ENCODE peak calls at places on chromosomes 5 and 9, in nine cellular contexts. G is NCI-H345; A is OCI-LY7; V is naive thymus-derived CD4-positive, alpha-beta T cell; J is GOT3; X is Ammon's horn; R is activated naive CD8-positive, alpha-beta T cell treated with anti-CD3 and anti-CD28 coated beads, Interleukin-2, amount 10 ng/mL, durations not matched to agents 7 days and 5 days; U is tibial artery; Y is glutamatergic neuron. K is an unnamed sample.
A peak's percentile ranks its signal among the peaks of the same experiment; 100 is the strongest.

GRCh38 chr9:99298660-99299059 is 76.6 kb downstream of the SEC61B start:
- DNase-seq in A (no peak), U (no peak), Y (no peak), G (no peak), X (no peak), R (no peak), J (no peak), V (no peak), K (no peak)

GRCh38 chr9:134035041-134036039 is 10.1 kb downstream of the BRD3OS start:
- DNase-seq in Y (no peak), V (no peak), G (no peak), U (no peak), A (no peak), X (no peak), J (no peak), R (peak; percentile 24), K (no peak)

GRCh38 chr9:37949576-37949975 is 45.6 kb upstream of the SLC25A51 start:
- DNase-seq in J (no peak), G (no peak), Y (no peak), A (no peak), R (no peak), U (no peak), X (no peak), V (no peak), K (no peak)

GRCh38 chr9:3435732-3436131 is 90.1 kb downstream of the RFX3 start:
- DNase-seq in A (no peak), V (no peak), R (no peak), Y (no peak), U (no peak), J (no peak), X (no peak), G (no peak), K (no peak)

GRCh38 chr5:71693828-71694427 is 25.1 kb upstream of the CARTPT start:
- DNase-seq in V (no peak), A (no peak), Y (peak; percentile 30), G (no peak), U (no peak), J (no peak), X (no peak), R (no peak), K (no peak)

GRCh38 chr5:125894383-125894782 is 528.8 kb upstream of the GRAMD2B start:
- DNase-seq in V (no peak), R (no peak), G (no peak), Y (no peak), J (no peak), U (no peak), X (no peak), A (no peak), K (no peak)

GRCh38 chr9:33233659-33234335 is 6.2 kb upstream of the SPINK4 start:
- DNase-seq in J (no peak), U (no peak), Y (no peak), X (no peak), V (no peak), A (no peak), G (no peak), R (no peak), K (no peak)

GRCh38 chr9:14383296-14383695 is 69.4 kb upstream of the NFIB start:
- DNase-seq in J (no peak), A (no peak), G (peak; percentile 68), V (no peak), R (no peak), X (peak; percentile 30), U (no peak), Y (no peak), K (peak; percentile 6)

GRCh38 chr9:79233542-79233941 is 338.2 kb upstream of the TLE4 start:
- DNase-seq in R (no peak), U (no peak), X (no peak), Y (peak; percentile 26), A (peak; percentile 8), J (no peak), G (no peak), V (no peak), K (peak; percentile 6)

GRCh38 chr5:178238711-178239592 is 6.3 kb upstream of the PHYKPL start:
- DNase-seq in X (no peak), V (no peak), A (no peak), Y (no peak), R (peak; percentile 66), J (no peak), U (no peak), G (no peak), K (peak; percentile 72)

GRCh38 chr5:171120986-171121622 is 187.9 kb upstream of the TLX3 start:
- DNase-seq in A (no peak), J (no peak), R (no peak), G (no peak), U (no peak), Y (no peak), X (no peak), V (no peak), K (no peak)

GRCh38 chr5:80186634-80187033 is 69.2 kb downstream of the SERINC5 start:
- DNase-seq in J (no peak), X (no peak), Y (no peak), U (no peak), R (no peak), V (peak; percentile 51), G (no peak), A (peak; percentile 55), K (peak; percentile 61)

GRCh38 chr5:179880066-179880650 is 21.5 kb upstream of the MRNIP start:
- DNase-seq in J (no peak), U (no peak), A (no peak), G (no peak), Y (no peak), X (no peak), R (no peak), V (no peak), K (no peak)

GRCh38 chr5:171953860-171954701 is 52.4 kb downstream of the FBXW11 start:
- DNase-seq in J (no peak), A (no peak), V (no peak), X (no peak), R (no peak), Y (no peak), U (no peak), G (no peak), K (no peak)

GRCh38 chr9:126491256-126491879 is 122.4 kb upstream of the LMX1B start:
- DNase-seq in J (no peak), G (peak; percentile 66), U (no peak), A (peak; percentile 64), R (no peak), Y (no peak), V (peak; percentile 71), X (peak; percentile 88), K (peak; percentile 63)

GRCh38 chr9:126117631-126118030 is 209.0 kb upstream of the MVB12B start:
- DNase-seq in J (no peak), G (no peak), V (no peak), R (no peak), X (no peak), Y (no peak), U (no peak), A (no peak), K (no peak)

GRCh38 chr9:76810377-76810957 is 46.2 kb downstream of the PCA3 start:
- DNase-seq in J (no peak), A (peak; percentile 36), R (no peak), G (peak; percentile 68), Y (peak; percentile 42), V (no peak), U (peak; percentile 38), X (peak; percentile 85), K (peak; percentile 58)

GRCh38 chr9:131836021-131836420 is 96.1 kb upstream of the RAPGEF1 start:
- DNase-seq in G (no peak), U (no peak), J (no peak), Y (no peak), R (no peak), V (no peak), A (no peak), X (no peak), K (no peak)

GRCh38 chr5:32932231-32932935 is 221.3 kb downstream of the NPR3 start:
- DNase-seq in R (no peak), V (no peak), G (no peak), Y (no peak), X (no peak), A (no peak), U (no peak), J (no peak), K (no peak)

GRCh38 chr5:56760723-56761122 is 54.6 kb upstream of the MAP3K1 start:
- DNase-seq in R (no peak), J (no peak), Y (no peak), V (no peak), G (no peak), U (no peak), A (no peak), X (no peak), K (no peak)

GRCh38 chr5:104793031-104793430 is 1230.4 kb upstream of the NUDT12 start:
- DNase-seq in Y (no peak), R (no peak), U (no peak), G (no peak), X (peak; percentile 10), V (no peak), A (no peak), J (no peak), K (peak; percentile 6)

GRCh38 chr5:180069589-180070247 is 1.8 kb downstream of the RNF130 start:
- DNase-seq in G (peak; percentile 65), Y (no peak), J (no peak), A (no peak), R (no peak), U (peak; percentile 70), V (no peak), X (peak; percentile 95), K (peak; percentile 97)

GRCh38 chr9:137500666-137501397 is 41.7 kb upstream of the NSMF start:
- DNase-seq in R (no peak), V (no peak), A (no peak), X (no peak), Y (no peak), G (no peak), J (no peak), U (no peak), K (no peak)

GRCh38 chr5:40410231-40410861 is 269.4 kb upstream of the PTGER4 start:
- DNase-seq in A (no peak), R (no peak), Y (no peak), G (no peak), U (peak; percentile 21), X (peak; percentile 11), J (no peak), V (peak; percentile 91), K (peak; percentile 66)

GRCh38 chr5:93417500-93417899 is 163.5 kb downstream of the NR2F1-AS1 start:
- DNase-seq in A (no peak), R (no peak), Y (no peak), V (no peak), X (no peak), U (no peak), J (no peak), G (no peak), K (no peak)

GRCh38 chr9:131810351-131811170 is 70.7 kb upstream of the RAPGEF1 start:
- DNase-seq in R (no peak), J (no peak), A (peak; percentile 16), G (peak; percentile 69), X (no peak), Y (no peak), U (no peak), V (no peak), K (peak; percentile 6)

GRCh38 chr9:72984990-72985389 is 32.1 kb upstream of the ALDH1A1 start:
- DNase-seq in Y (no peak), U (no peak), G (no peak), J (no peak), X (no peak), R (no peak), V (no peak), A (no peak), K (no peak)

GRCh38 chr9:132809677-132810076 is 68.4 kb downstream of the AK8 start:
- DNase-seq in A (no peak), G (no peak), X (no peak), Y (no peak), J (no peak), R (no peak), V (no peak), U (no peak), K (no peak)

GRCh38 chr5:157820593-157821252 is 38.2 kb downstream of the CLINT1 start:
- DNase-seq in J (no peak), V (peak; percentile 27), X (peak; percentile 35), A (peak; percentile 83), Y (no peak), R (no peak), U (no peak), G (peak; percentile 26), K (peak; percentile 82)

GRCh38 chr9:546797-547223 is 294.7 kb upstream of the DMRT1 start:
- DNase-seq in Y (no peak), R (no peak), U (peak; percentile 31), X (peak; percentile 86), A (peak; percentile 60), V (peak; percentile 47), G (no peak), J (no peak), K (no peak)

GRCh38 chr5:68749648-68750047 is 344.2 kb upstream of the SLC30A5 start:
- DNase-seq in G (no peak), A (no peak), V (no peak), X (no peak), R (no peak), U (no peak), Y (no peak), J (no peak), K (peak; percentile 54)